ENCODE peak calls at places on chromosomes 1 and 21, in ten cellular contexts. W is stomach, Q is A549, C is HepG2, U is suprapubic skin, N is H1, O is tibial nerve, X is transverse colon, G is K562, F is sigmoid colon. A is an unnamed sample.

GRCh38 chr1:92790081-92790480 is 5.2 kb upstream of the EVI5 start:
- DNase-seq in W (no peak), Q (no peak), C (no peak), U (no peak), N (no peak), O (no peak), X (no peak), G (no peak), F (no peak), A (no peak)

GRCh38 chr1:228753933-228754332 is 18.7 kb downstream of the RHOU start:
- DNase-seq in W (no peak), Q (no peak), C (no peak), U (no peak), N (no peak), O (no peak), X (no peak), G (no peak), F (no peak), A (no peak)

GRCh38 chr1:225476538-225476988 is 48.7 kb upstream of the LBR start:
- DNase-seq in W (no peak), Q (no peak), C (peak), U (peak), N (no peak), O (no peak), X (no peak), G (no peak), F (peak), A (no peak)

GRCh38 chr1:21524686-21525339 is 15.6 kb downstream of the ALPL start:
- DNase-seq in W (peak), Q (no peak), C (no peak), U (no peak), N (no peak), O (no peak), X (no peak), G (no peak), F (no peak), A (no peak)

GRCh38 chr21:17343055-17343454 is 169.8 kb upstream of the CXADR start:
- DNase-seq in W (no peak), Q (no peak), C (peak), U (no peak), N (no peak), O (no peak), X (no peak), G (peak), F (no peak), A (no peak)

GRCh38 chr1:114377356-114377755 is 133.6 kb downstream of the TRIM33 start:
- DNase-seq in W (no peak), Q (no peak), C (no peak), U (no peak), N (no peak), O (no peak), X (no peak), G (no peak), F (no peak), A (no peak)

GRCh38 chr1:107787299-107787698 is 177.7 kb downstream of the VAV3 start:
- DNase-seq in W (no peak), Q (no peak), C (no peak), U (no peak), N (no peak), O (no peak), X (no peak), G (no peak), F (no peak), A (no peak)

GRCh38 chr1:29853716-29854330 is 617.5 kb downstream of the PTPRU start:
- DNase-seq in W (no peak), Q (no peak), C (no peak), U (no peak), N (no peak), O (no peak), X (no peak), G (no peak), F (no peak), A (no peak)

GRCh38 chr1:176444286-176444685 is 18.7 kb upstream of the PAPPA2 start:
- DNase-seq in W (no peak), Q (no peak), C (no peak), U (no peak), N (no peak), O (no peak), X (no peak), G (no peak), F (no peak), A (no peak)

GRCh38 chr1:78410643-78411042 is 80.1 kb upstream of the PTGFR start:
- DNase-seq in W (no peak), Q (no peak), C (no peak), U (no peak), N (no peak), O (no peak), X (no peak), G (no peak), F (no peak), A (no peak)

GRCh38 chr1:204627436-204627835 is 58.1 kb downstream of the LRRN2 start:
- DNase-seq in W (no peak), Q (no peak), C (no peak), U (no peak), N (no peak), O (no peak), X (no peak), G (no peak), F (no peak), A (no peak)

GRCh38 chr1:246728311-246728710 is 4.1 kb downstream of the SCCPDH start:
- DNase-seq in W (no peak), Q (no peak), C (no peak), U (no peak), N (no peak), O (no peak), X (no peak), G (no peak), F (no peak), A (no peak)

GRCh38 chr1:199995096-199995685 is 32.3 kb upstream of the NR5A2 start:
- DNase-seq in W (no peak), Q (no peak), C (no peak), U (no peak), N (no peak), O (no peak), X (no peak), G (no peak), F (no peak), A (no peak)

GRCh38 chr1:52842643-52843310 is at the start of gene ZYG11A:
- DNase-seq in W (peak), Q (peak), C (peak), U (no peak), N (peak), O (no peak), X (peak), G (peak), F (no peak), A (peak)

GRCh38 chr1:41357451-41358151 is 3.6 kb upstream of the FOXO6 start:
- DNase-seq in W (no peak), Q (no peak), C (no peak), U (peak), N (no peak), O (no peak), X (no peak), G (no peak), F (no peak), A (no peak)

GRCh38 chr21:34688145-34688544 is 19.4 kb downstream of the CLIC6 start:
- DNase-seq in W (no peak), Q (peak), C (no peak), U (no peak), N (no peak), O (no peak), X (no peak), G (peak), F (no peak), A (peak)

GRCh38 chr1:198291924-198292323 is 135.1 kb downstream of the NEK7 start:
- DNase-seq in W (no peak), Q (no peak), C (no peak), U (no peak), N (no peak), O (no peak), X (no peak), G (no peak), F (no peak), A (no peak)

GRCh38 chr1:18803859-18804258 is 55.6 kb downstream of the TAS1R2 start:
- DNase-seq in W (no peak), Q (no peak), C (no peak), U (no peak), N (no peak), O (no peak), X (no peak), G (no peak), F (no peak), A (no peak)

GRCh38 chr1:230501845-230502244 is 75.7 kb upstream of the PGBD5 start:
- DNase-seq in W (no peak), Q (no peak), C (no peak), U (no peak), N (no peak), O (no peak), X (peak), G (no peak), F (no peak), A (no peak)

GRCh38 chr1:179809506-179810366 is 66.6 kb downstream of the FAM163A start:
- DNase-seq in W (peak), Q (peak), C (peak), U (no peak), N (peak), O (peak), X (peak), G (peak), F (peak), A (peak)

GRCh38 chr1:114345930-114346479 is 165.0 kb downstream of the TRIM33 start:
- DNase-seq in W (no peak), Q (peak), C (no peak), U (no peak), N (no peak), O (no peak), X (no peak), G (peak), F (peak), A (peak)

GRCh38 chr1:20358761-20359263 is 68.1 kb downstream of the VWA5B1 start:
- DNase-seq in W (peak), Q (no peak), C (peak), U (no peak), N (no peak), O (no peak), X (peak), G (no peak), F (no peak), A (no peak)

GRCh38 chr1:45796381-45796780 is 7.0 kb upstream of the MAST2 start:
- DNase-seq in W (no peak), Q (no peak), C (no peak), U (no peak), N (no peak), O (no peak), X (no peak), G (no peak), F (no peak), A (no peak)

GRCh38 chr1:169594391-169594790 is 8.1 kb upstream of the F5 start:
- DNase-seq in W (no peak), Q (no peak), C (no peak), U (no peak), N (no peak), O (no peak), X (no peak), G (no peak), F (no peak), A (no peak)

GRCh38 chr1:107147813-107148212 is 7.0 kb downstream of the NTNG1 start:
- DNase-seq in W (no peak), Q (no peak), C (peak), U (no peak), N (no peak), O (no peak), X (no peak), G (no peak), F (no peak), A (no peak)

GRCh38 chr1:111956155-111956817 is 33.2 kb downstream of the KCND3 start:
- DNase-seq in W (no peak), Q (no peak), C (no peak), U (no peak), N (no peak), O (no peak), X (no peak), G (no peak), F (no peak), A (no peak)

GRCh38 chr1:228336308-228337030 is 70.2 kb downstream of the TRIM11 start:
- DNase-seq in W (no peak), Q (no peak), C (no peak), U (peak), N (no peak), O (no peak), X (peak), G (no peak), F (peak), A (peak)

GRCh38 chr1:10640079-10640578 is 156.3 kb downstream of the CASZ1 start:
- DNase-seq in W (peak), Q (no peak), C (no peak), U (no peak), N (no peak), O (no peak), X (no peak), G (no peak), F (no peak), A (no peak)

GRCh38 chr1:81670286-81670685 is 130.4 kb upstream of the ADGRL2 start:
- DNase-seq in W (peak), Q (peak), C (no peak), U (no peak), N (no peak), O (peak), X (peak), G (no peak), F (peak), A (peak)

GRCh38 chr1:227549892-227550291 is 13.5 kb upstream of the ZNF678 start:
- DNase-seq in W (no peak), Q (no peak), C (no peak), U (no peak), N (no peak), O (no peak), X (no peak), G (no peak), F (no peak), A (no peak)

GRCh38 chr1:87399701-87400100 is 71.0 kb downstream of the LMO4 start:
- DNase-seq in W (peak), Q (no peak), C (no peak), U (no peak), N (no peak), O (no peak), X (peak), G (no peak), F (no peak), A (no peak)

GRCh38 chr1:221711642-221712041 is 30.2 kb downstream of the DUSP10 start:
- DNase-seq in W (no peak), Q (no peak), C (no peak), U (no peak), N (no peak), O (no peak), X (no peak), G (no peak), F (no peak), A (no peak)

DNA sequence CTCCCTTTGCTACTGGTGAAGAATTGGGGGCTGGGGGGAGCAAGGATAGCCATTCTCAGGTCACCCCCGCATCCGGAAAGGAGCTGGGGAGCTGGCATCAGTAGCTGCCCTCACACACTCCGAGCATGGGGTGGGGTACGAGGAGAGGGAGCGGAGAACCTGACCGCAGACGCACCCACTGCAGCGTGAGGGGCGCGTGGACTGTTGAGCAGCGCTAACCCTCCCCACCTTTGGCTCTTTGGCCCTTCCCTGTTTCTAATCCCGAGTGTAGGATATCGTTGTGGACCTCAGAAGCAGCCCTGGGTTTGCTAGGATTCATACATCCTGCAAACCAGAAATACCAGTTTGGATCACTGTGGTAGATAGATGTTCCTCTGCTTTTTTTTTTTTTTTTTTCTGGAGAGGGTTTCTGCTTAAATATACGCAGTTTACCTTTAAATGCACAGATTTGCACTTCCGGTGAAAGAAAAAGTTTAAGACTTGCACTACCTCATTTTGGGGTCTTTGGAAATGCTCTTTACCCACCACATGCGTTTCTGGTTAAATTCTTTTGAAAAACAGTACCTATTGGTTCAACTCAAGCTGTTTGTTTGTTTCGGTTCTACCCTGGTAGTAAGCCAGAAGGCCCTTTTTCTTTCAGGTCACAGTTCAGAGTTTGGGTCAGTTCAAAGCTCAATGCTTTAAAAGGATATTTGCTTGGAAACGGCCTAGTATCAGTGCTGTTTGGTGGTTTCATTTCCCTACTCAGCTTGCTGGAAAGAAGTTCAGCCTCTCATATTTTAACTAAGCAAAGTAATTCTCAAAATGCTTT is 821 bp downstream of the DDI2 start:
- DNase-seq in W (no peak), Q (no peak), C (peak), U (no peak), N (no peak), O (peak), X (peak), G (peak), F (no peak), A (no peak)
- TF ChIP-seq EP300 in W (no peak), Q (no peak), C (no peak), U (no peak), N (no peak), O (no peak), X (no peak), G (no peak), F (no peak), A (no peak)

DNA sequence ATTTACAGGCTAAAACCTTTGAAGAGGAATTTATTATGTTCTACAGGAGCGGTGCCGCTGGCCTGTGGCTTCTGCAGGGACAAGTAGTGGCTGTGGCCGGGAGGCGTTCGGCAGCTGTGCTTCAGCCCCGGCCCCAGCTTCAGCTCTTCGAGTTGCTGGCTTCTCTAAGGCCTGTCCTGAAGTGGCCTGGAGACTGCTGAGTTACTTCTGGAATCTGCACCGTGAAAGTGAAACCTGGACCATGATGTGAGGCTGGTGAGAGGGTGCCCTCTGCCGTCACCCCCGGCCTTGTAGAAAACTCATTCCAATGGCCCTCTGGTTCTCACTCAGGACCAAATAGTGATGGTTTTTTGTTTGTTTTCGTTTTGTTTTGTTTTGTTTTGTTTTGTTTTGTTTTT is 48.1 kb downstream of the PRKCZ start:
- DNase-seq in W (no peak), Q (no peak), C (no peak), U (no peak), N (no peak), O (no peak), X (no peak), G (no peak), F (no peak), A (no peak)
- TF ChIP-seq CTCF in W (no peak), Q (no peak), C (no peak), U (no peak), N (no peak), O (no peak), X (no peak), G (peak), F (no peak), A (no peak)

GRCh38 chr1:25866288-25866687 is 7.0 kb upstream of the AUNIP start:
- DNase-seq in W (peak), Q (no peak), C (peak), U (no peak), N (no peak), O (no peak), X (no peak), G (no peak), F (no peak), A (no peak)

GRCh38 chr1:25864434-25864833 is 5.2 kb upstream of the AUNIP start:
- DNase-seq in W (no peak), Q (no peak), C (no peak), U (no peak), N (no peak), O (no peak), X (no peak), G (no peak), F (no peak), A (no peak)

GRCh38 chr1:25869909-25870606 is 5.5 kb downstream of the PAQR7 start:
- DNase-seq in W (no peak), Q (no peak), C (no peak), U (no peak), N (no peak), O (no peak), X (no peak), G (peak), F (peak), A (no peak)

GRCh38 chr1:25870614-25871013 is 4.9 kb downstream of the PAQR7 start:
- DNase-seq in W (no peak), Q (no peak), C (no peak), U (no peak), N (no peak), O (no peak), X (no peak), G (no peak), F (no peak), A (no peak)

GRCh38 chr1:25867210-25867991 is 8.1 kb downstream of the PAQR7 start:
- DNase-seq in W (peak), Q (no peak), C (peak), U (no peak), N (no peak), O (no peak), X (no peak), G (no peak), F (peak), A (no peak)
- TF ChIP-seq POLR2A in W (no peak), Q (no peak), C (peak), U (no peak), N (no peak), O (no peak), X (no peak), G (no peak), F (no peak), A (no peak)

GRCh38 chr1:3502834-3503524 is 48.5 kb downstream of the ARHGEF16 start:
- DNase-seq in W (no peak), Q (no peak), C (no peak), U (no peak), N (no peak), O (no peak), X (no peak), G (no peak), F (no peak), A (no peak)

GRCh38 chr1:3504823-3505155 is 50.3 kb downstream of the ARHGEF16 start:
- DNase-seq in W (no peak), Q (no peak), C (no peak), U (no peak), N (no peak), O (peak), X (no peak), G (no peak), F (no peak), A (no peak)

GRCh38 chr1:3503525-3503886 is 49.0 kb downstream of the ARHGEF16 start:
- DNase-seq in W (no peak), Q (no peak), C (no peak), U (no peak), N (no peak), O (no peak), X (no peak), G (no peak), F (no peak), A (no peak)

GRCh38 chr1:3505161-3505560 is 50.7 kb downstream of the ARHGEF16 start:
- DNase-seq in W (no peak), Q (no peak), C (no peak), U (no peak), N (no peak), O (no peak), X (no peak), G (no peak), F (no peak), A (no peak)

DNA sequence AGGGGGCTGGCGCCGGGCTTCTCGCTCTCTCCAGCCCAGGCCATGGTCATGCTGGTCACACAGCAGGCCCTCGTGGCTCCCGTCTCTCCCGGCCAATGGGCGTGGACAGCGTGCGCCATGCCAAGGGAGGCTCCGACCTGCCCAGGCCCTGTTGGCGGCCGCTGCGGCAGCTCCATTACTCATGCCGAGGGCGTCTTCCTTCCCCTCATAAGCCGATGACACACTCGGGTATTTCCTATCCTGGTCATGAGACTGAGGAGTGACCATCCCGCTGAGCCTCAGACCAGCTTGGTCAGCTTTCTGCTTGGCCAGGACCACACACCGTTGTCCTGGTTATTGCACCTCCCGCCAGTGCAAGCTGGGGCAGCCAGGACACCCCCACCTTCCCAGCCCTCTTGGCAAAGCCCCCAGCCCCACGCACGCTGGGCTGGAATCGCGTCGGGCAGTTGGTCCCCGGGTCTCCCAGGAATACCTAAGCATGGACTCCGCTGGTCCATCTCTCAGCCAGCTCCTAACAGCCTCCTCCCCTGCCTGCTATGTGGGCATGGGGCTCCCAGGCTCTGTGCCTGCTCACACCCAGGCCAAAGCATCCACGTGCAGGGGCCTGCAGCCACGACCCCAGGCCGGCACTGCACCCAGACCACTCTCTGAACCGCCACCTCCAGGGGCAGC is 49.8 kb downstream of the ARHGEF16 start:
- DNase-seq in W (no peak), Q (peak), C (no peak), U (peak), N (no peak), O (peak), X (no peak), G (no peak), F (peak), A (no peak)
- TF ChIP-seq EP300 in W (no peak), Q (no peak), C (no peak), U (no peak), N (no peak), O (peak), X (no peak), G (no peak), F (no peak), A (no peak)

GRCh38 chr21:41045534-41046268 is 122.3 kb upstream of the BACE2 start:
- DNase-seq in W (peak), Q (no peak), C (peak), U (no peak), N (peak), O (no peak), X (no peak), G (no peak), F (no peak), A (no peak)
- TF ChIP-seq CTCF in W (peak), Q (no peak), C (peak), U (no peak), N (peak), O (no peak), X (peak), G (peak), F (no peak), A (no peak)

GRCh38 chr1:85583355-85584263 is 3.0 kb downstream of the CCN1 start:
- DNase-seq in W (no peak), Q (no peak), C (no peak), U (no peak), N (no peak), O (no peak), X (no peak), G (no peak), F (no peak), A (no peak)
- TF ChIP-seq POLR2A in W (no peak), Q (no peak), C (no peak), U (no peak), N (no peak), O (no peak), X (no peak), G (no peak), F (no peak), A (no peak)